ENCODE peak calls at places on chromosomes 7 and 10, in six cellular contexts. Z is transverse colon, A is upper lobe of left lung, L is K562, T is suprapubic skin, Q is A549. P is an unnamed sample.

GRCh38 chr7:32952876-32953275 is 4.4 kb upstream of the FKBP9 start:
- DNase-seq in Z (no peak), A (no peak), L (no peak), T (no peak), Q (no peak), P (no peak)

GRCh38 chr10:44253769-44254462 is 131.0 kb downstream of the CXCL12 start:
- DNase-seq in Z (no peak), A (no peak), L (no peak), T (no peak), Q (peak; percentile 8), P (peak; percentile 92)

GRCh38 chr10:18099420-18099819 is 40.8 kb upstream of the CACNB2 start:
- DNase-seq in Z (no peak), A (no peak), L (no peak), T (no peak), Q (no peak), P (no peak)

GRCh38 chr7:105538349-105538748 is 6.3 kb downstream of the RINT1 start:
- DNase-seq in Z (no peak), A (no peak), L (no peak), T (no peak), Q (no peak), P (no peak)

GRCh38 chr7:102028206-102028826 is 210.9 kb downstream of the CUX1 start:
- DNase-seq in Z (no peak), A (no peak), L (no peak), T (no peak), Q (no peak), P (no peak)

GRCh38 chr10:22710139-22710745 is 4.1 kb downstream of the PIP4K2A start:
- DNase-seq in Z (no peak), A (no peak), L (no peak), T (no peak), Q (no peak), P (no peak)

GRCh38 chr7:151248191-151249033 is at the start of gene SMARCD3:
- DNase-seq in Z (peak; percentile 54), A (peak; percentile 94), L (peak; percentile 90), T (no peak), Q (peak; percentile 51), P (no peak)

GRCh38 chr7:137930616-137931015 is 71.3 kb downstream of the CREB3L2 start:
- DNase-seq in Z (no peak), A (no peak), L (no peak), T (no peak), Q (no peak), P (no peak)

GRCh38 chr10:3220853-3221252 is 48.3 kb upstream of the PITRM1 start:
- DNase-seq in Z (no peak), A (no peak), L (no peak), T (no peak), Q (no peak), P (no peak)

GRCh38 chr7:107911981-107912380 is 21.0 kb downstream of the DLD start:
- DNase-seq in Z (no peak), A (no peak), L (no peak), T (no peak), Q (no peak), P (no peak)

GRCh38 chr7:138828302-138828701 is 30.3 kb upstream of the ATP6V0A4 start:
- DNase-seq in Z (no peak), A (no peak), L (no peak), T (no peak), Q (no peak), P (no peak)

GRCh38 chr7:48299580-48300169 is 128.4 kb downstream of the ABCA13 start:
- DNase-seq in Z (peak; percentile 22), A (no peak), L (peak; percentile 52), T (no peak), Q (peak; percentile 53), P (peak; percentile 45)

GRCh38 chr7:143252002-143252401 is 11.2 kb upstream of the GSTK1 start:
- DNase-seq in Z (no peak), A (no peak), L (no peak), T (no peak), Q (no peak), P (no peak)

GRCh38 chr10:28811639-28812349 is 134.5 kb downstream of the BAMBI start:
- DNase-seq in Z (no peak), A (no peak), L (no peak), T (no peak), Q (no peak), P (no peak)

GRCh38 chr10:89744021-89744420 is 42.6 kb downstream of the KIF20B start:
- DNase-seq in Z (no peak), A (no peak), L (no peak), T (no peak), Q (no peak), P (no peak)

GRCh38 chr10:20017961-20018360 is 201.7 kb downstream of the PLXDC2 start:
- DNase-seq in Z (no peak), A (no peak), L (no peak), T (no peak), Q (no peak), P (no peak)

GRCh38 chr10:48667960-48668541 is 16.6 kb upstream of the WDFY4 start:
- DNase-seq in Z (peak; percentile 46), A (no peak), L (no peak), T (no peak), Q (no peak), P (peak; percentile 89)
- TF ChIP-seq EP300 in Z (no peak), A (no peak), L (no peak), T (no peak), Q (no peak), P (no peak)

GRCh38 chr7:81665236-81665635 is 104.6 kb downstream of the HGF start:
- DNase-seq in Z (no peak), A (no peak), L (no peak), T (no peak), Q (no peak), P (no peak)

GRCh38 chr7:81669476-81670105 is 100.3 kb downstream of the HGF start:
- DNase-seq in Z (no peak), A (no peak), L (no peak), T (no peak), Q (no peak), P (no peak)

GRCh38 chr7:81664304-81664703 is 105.5 kb downstream of the HGF start:
- DNase-seq in Z (no peak), A (no peak), L (no peak), T (no peak), Q (no peak), P (no peak)

GRCh38 chr7:81662531-81662930 is 107.3 kb downstream of the HGF start:
- DNase-seq in Z (no peak), A (no peak), L (no peak), T (no peak), Q (no peak), P (no peak)

GRCh38 chr7:81666209-81666608 is 103.6 kb downstream of the HGF start:
- DNase-seq in Z (no peak), A (no peak), L (no peak), T (no peak), Q (no peak), P (no peak)
- TF ChIP-seq EP300 in Z (no peak), A (no peak), L (no peak), T (no peak), Q (no peak), P (no peak)

DNA sequence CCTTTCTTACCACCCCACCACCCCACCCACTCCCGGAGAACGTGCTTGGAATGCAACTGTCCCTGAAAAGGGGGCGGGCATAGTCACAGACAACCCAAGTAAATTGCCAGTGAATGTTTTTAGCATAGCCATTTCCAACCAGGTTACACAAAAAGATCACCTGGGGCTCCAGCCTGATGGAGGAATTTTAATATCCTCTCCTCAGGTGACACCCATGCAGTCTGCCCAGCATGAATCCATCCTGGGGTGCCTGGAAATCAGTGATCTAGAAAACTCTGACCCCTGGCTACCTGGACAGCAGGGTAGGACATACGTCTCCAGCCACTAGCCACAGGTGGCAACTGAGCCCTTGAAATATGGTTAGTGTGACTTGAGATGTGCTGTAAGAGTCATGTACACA is 61.1 kb downstream of the SORBS1 start:
- DNase-seq in Z (no peak), A (no peak), L (no peak), T (no peak), Q (no peak), P (no peak)
- TF ChIP-seq EP300 in Z (no peak), A (no peak), L (no peak), T (no peak), Q (no peak), P (no peak)

GRCh38 chr7:90587766-90588165 is 8.4 kb upstream of the CDK14 start:
- DNase-seq in Z (no peak), A (no peak), L (no peak), T (no peak), Q (no peak), P (no peak)
- TF ChIP-seq EP300 in Z (no peak), A (no peak), L (no peak), T (no peak), Q (no peak), P (no peak)

GRCh38 chr7:83796760-83797159 is 147.8 kb upstream of the SEMA3E start:
- DNase-seq in Z (no peak), A (no peak), L (no peak), T (no peak), Q (no peak), P (no peak)
- TF ChIP-seq EP300 in Z (no peak), A (no peak), L (no peak), T (no peak), Q (no peak), P (no peak)